ENCODE peak calls at places on chromosomes 12 and 14, in five cellular contexts. C is HepG2, J is H1, G is GM12878, Y is K562. U is an unnamed sample.
A peak's percentile ranks its signal among the peaks of the same experiment; 100 is the strongest.

GRCh38 chr14:45743884-45744283 is 490.9 kb upstream of the MIS18BP1 start:
- DNase-seq in Y (no peak), J (no peak), C (no peak), G (no peak), U (no peak)

GRCh38 chr14:53011053-53011462 is 60.2 kb upstream of the FERMT2 start:
- DNase-seq in C (peak; percentile 53), J (no peak), Y (peak; percentile 9), G (no peak), U (peak; percentile 22)

GRCh38 chr12:9211687-9212086 is 3.5 kb upstream of the PZP start:
- DNase-seq in J (no peak), Y (no peak), G (no peak), C (no peak), U (no peak)

GRCh38 chr12:42145552-42146215 is 1.0 kb upstream of the GXYLT1 start:
- DNase-seq in J (no peak), G (no peak), C (no peak), Y (peak; percentile 60), U (no peak)

GRCh38 chr14:81164167-81164774 is 56.5 kb downstream of the GTF2A1 start:
- DNase-seq in J (peak; percentile 77), G (peak; percentile 48), C (peak; percentile 78), Y (peak; percentile 82), U (peak; percentile 84)

GRCh38 chr14:50928002-50928635 is 16.2 kb downstream of the PYGL start:
- DNase-seq in Y (no peak), J (no peak), G (peak; percentile 7), C (no peak), U (no peak)

GRCh38 chr12:132196038-132196872 is 52.0 kb downstream of the NOC4L start:
- DNase-seq in G (no peak), C (no peak), Y (no peak), J (no peak), U (no peak)

GRCh38 chr12:2382391-2383155 is 329.8 kb downstream of the CACNA1C start:
- DNase-seq in Y (no peak), C (no peak), J (no peak), G (no peak), U (no peak)

GRCh38 chr14:91253795-91254323 is 9.4 kb upstream of the GPR68 start:
- DNase-seq in G (no peak), Y (no peak), C (no peak), J (peak; percentile 63), U (no peak)

GRCh38 chr14:86575141-86575540 is 1045.2 kb downstream of the FLRT2 start:
- DNase-seq in C (no peak), Y (no peak), G (no peak), J (no peak), U (no peak)

GRCh38 chr12:47293406-47293805 is 213.6 kb upstream of the AMIGO2 start:
- DNase-seq in G (no peak), J (no peak), Y (no peak), C (no peak), U (no peak)

GRCh38 chr14:80316426-80316825 is 105.1 kb upstream of the DIO2 start:
- DNase-seq in C (no peak), J (no peak), Y (no peak), G (no peak), U (no peak)

DNA sequence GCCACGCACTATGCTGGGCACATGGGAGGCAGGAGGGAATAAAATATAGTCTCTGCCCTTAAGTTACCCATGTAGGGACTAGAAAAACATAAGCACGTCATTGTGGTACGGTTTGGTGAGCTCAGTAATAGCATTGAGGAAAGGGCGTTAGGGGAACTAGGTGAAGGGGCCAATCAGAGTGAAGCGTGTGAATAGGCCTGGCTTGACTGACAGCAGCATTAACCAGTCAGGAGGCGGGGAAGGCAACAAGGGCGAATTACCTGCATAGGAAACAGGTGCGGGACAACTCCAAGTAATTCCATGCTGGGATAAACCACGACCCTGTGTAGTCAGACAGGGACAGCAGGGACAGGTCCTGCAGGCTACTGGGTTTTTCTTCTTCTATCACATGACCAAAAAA is 107.7 kb downstream of the UNC79 start:
- DNase-seq in G (no peak), C (no peak), Y (peak; percentile 20), J (peak; percentile 61), U (peak; percentile 64)
- TF ChIP-seq CREB1 in G (no peak), C (no peak), Y (no peak), J (no peak), U (no peak)

DNA sequence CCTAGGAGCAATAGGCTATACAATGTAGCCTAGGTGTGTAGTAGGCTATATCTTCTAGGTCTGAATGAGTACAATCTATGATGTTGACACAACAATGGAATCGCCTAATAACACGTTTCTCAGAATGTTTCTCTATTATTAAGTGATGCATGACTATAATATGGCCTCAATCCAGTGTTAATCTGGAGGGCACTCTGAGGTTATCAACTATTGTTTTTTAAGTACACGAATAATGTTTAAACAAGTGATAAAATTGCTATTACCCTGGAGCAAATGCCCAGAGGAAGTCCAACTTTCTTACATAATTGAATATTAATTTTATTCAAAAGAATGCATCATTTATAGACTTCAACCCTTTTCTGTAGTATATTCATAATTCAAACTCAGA is 16.4 kb upstream of the CNIH1 start:
- DNase-seq in G (no peak), Y (no peak), C (no peak), J (no peak), U (no peak)
- TF ChIP-seq ATF2 in G (no peak), Y (no peak), C (no peak), J (no peak), U (no peak)

DNA sequence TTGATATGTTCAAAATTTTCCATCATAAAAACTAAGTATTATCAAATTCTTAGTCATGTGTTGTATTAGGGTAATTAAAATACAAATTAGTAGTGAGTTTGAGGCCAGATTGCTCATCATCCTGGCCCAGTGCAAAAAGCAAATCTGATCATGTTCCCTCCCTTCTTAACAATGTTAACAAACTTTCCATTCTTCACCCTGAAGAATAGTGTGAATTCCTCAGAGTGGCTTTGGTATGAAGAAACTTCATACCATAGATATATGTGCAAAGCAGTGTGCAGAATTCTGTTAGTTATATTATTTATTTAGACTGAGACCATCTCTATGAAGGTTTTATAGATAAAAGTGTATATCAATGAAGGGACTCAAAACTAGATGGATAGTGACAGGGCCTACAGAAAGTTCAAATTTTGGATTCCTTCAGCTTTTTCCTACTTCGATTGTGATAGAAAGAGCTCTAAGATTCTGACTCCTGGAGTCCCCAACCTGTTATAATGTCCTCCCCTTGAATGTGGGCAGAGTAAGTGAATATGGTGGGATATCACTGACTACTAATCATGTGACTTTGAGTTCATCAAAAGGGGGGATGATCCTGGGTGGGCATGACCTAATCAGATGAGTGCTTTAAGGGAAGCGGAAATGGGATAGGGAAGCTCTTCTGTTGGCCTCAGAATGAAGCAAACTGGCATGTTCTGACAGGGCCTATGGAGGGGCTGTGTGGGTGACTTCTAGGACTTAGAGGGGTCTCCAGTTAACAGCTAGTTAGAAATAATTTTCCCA is 271.4 kb downstream of the BTG1 start:
- DNase-seq in Y (no peak), C (no peak), G (no peak), J (no peak), U (no peak)
- TF ChIP-seq CREB1 in Y (no peak), C (no peak), G (no peak), J (no peak), U (no peak)

GRCh38 chr14:102757646-102758045 is 19.6 kb upstream of the TRAF3 start:
- DNase-seq in G (no peak), J (no peak), C (no peak), Y (no peak), U (no peak)
- TF ChIP-seq ATF2 in G (no peak), J (no peak), C (no peak), Y (no peak), U (no peak)

GRCh38 chr12:93894391-93895095 is 217.4 kb downstream of the CRADD start:
- DNase-seq in G (no peak), C (no peak), Y (no peak), J (peak; percentile 37), U (no peak)
- TF ChIP-seq CREB1 in G (no peak), C (no peak), Y (no peak), J (no peak), U (no peak)

DNA sequence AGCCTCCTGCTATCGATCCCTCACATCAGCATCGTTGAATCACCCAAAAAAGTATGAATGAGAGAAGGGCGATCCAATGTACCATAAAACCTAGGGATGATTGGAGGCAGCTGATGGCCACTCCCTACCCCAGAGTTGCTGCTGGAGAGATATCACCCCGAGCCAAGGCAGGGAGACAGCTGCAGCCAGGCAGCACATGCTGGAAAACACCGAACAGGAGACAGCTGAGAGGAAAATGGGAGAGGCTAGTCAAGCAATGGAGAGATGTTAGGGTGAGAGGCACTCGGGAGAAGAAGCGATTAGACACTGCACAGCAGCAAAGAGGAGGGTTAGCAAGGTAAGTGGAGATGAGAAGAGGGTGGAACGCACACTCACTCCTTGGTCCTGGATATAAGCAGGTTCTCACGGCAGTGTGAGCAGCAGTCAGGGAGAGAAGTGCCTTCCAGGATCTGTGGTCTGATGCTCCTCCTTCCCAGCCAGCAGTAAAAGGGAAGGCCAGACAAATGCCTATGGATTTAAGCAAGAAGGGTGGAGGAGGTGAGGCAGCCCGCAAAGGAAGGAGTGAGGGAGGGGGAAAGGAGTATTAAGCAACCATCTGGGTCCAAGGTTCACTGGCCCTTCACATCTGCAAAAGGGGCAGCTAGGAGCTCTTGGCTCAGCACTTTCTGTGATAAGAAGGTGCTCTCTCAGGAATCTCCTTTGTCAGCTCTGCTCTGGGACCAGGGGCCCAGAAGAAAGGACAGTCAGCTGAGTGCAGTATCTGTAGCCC is at the start of gene SLC7A7:
- DNase-seq in J (no peak), G (no peak), C (no peak), Y (no peak), U (no peak)
- TF ChIP-seq ATF2 in J (no peak), G (no peak), C (peak; percentile 48), Y (no peak), U (no peak)

DNA sequence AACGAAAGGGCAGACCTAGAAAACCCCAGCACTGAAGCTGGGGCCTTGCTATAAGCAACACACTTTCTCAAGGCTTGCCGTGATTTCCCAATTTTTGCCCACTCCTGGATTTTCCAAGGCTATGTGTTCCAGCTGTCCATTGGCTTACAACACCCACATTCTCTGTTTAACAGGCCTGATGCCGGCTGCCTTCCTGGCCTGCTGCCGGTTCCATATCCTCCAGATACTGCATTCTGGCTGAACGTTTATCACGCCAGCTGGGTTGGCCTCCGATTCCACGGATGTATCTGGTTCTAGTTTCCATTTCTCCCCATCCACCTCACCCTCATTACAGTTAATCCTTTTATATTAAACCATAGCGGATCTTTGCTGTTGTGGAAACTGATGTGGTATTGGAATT is 1.9 kb upstream of the PCNX1 start:
- DNase-seq in G (no peak), J (no peak), Y (no peak), C (no peak), U (no peak)
- TF ChIP-seq CREB1 in G (no peak), J (no peak), Y (no peak), C (no peak), U (no peak)

GRCh38 chr12:54937376-54937775 is 47.2 kb downstream of the TESPA1 start:
- DNase-seq in G (no peak), J (no peak), C (no peak), Y (no peak), U (no peak)

GRCh38 chr12:54933381-54933780 is 51.2 kb downstream of the TESPA1 start:
- DNase-seq in G (peak; percentile 2), C (no peak), Y (peak; percentile 10), J (no peak), U (no peak)

GRCh38 chr12:54936736-54937135 is 47.8 kb downstream of the TESPA1 start:
- DNase-seq in J (no peak), G (no peak), Y (no peak), C (no peak), U (no peak)

GRCh38 chr12:54934419-54934818 is 50.1 kb downstream of the TESPA1 start:
- DNase-seq in J (no peak), C (no peak), G (no peak), Y (no peak), U (no peak)

GRCh38 chr12:54935235-54935951 is 49.2 kb downstream of the TESPA1 start:
- DNase-seq in Y (peak; percentile 68), J (no peak), C (peak; percentile 2), G (peak; percentile 60), U (no peak)
- TF ChIP-seq ATF2 in Y (no peak), J (no peak), C (no peak), G (peak; percentile 69), U (no peak)

GRCh38 chr12:104381721-104382480 is 74.8 kb upstream of the CHST11 start:
- DNase-seq in J (peak; percentile 93), Y (peak; percentile 89), G (peak; percentile 44), C (peak; percentile 48), U (peak; percentile 88)
- TF ChIP-seq CREB1 in J (no peak), Y (no peak), G (no peak), C (no peak), U (no peak)

U was measured in WTC11.